ENCODE peak calls at places on chromosome 1, in nine cellular contexts. X is ascending aorta, I is adipocyte, W is A549, P is ovary, F is thoracic aorta, K is pancreas, B is aorta, H is NT2/D1. R is an unnamed sample.

GRCh38 chr1:28157901-28158300 is 18.6 kb downstream of the PTAFR start:
- DNase-seq in X (no peak), I (no peak), W (no peak), P (no peak), F (no peak), K (no peak), B (no peak), H (no peak), R (no peak)

GRCh38 chr1:14082331-14082730 is 382.3 kb downstream of the PRDM2 start:
- DNase-seq in X (no peak), I (no peak), W (no peak), P (no peak), F (no peak), K (no peak), B (no peak), H (no peak), R (no peak)

GRCh38 chr1:42155362-42155761 is 2.2 kb downstream of the GUCA2B start:
- DNase-seq in X (no peak), I (no peak), W (no peak), P (no peak), F (no peak), K (no peak), B (no peak), H (no peak), R (no peak)

GRCh38 chr1:42176902-42177519 is 12.5 kb upstream of the GUCA2A start:
- DNase-seq in X (no peak), I (peak; percentile 59), W (peak; percentile 56), P (no peak), F (no peak), K (no peak), B (no peak), H (peak; percentile 49), R (peak; percentile 63)

GRCh38 chr1:97999320-97999719 is 78.5 kb upstream of the DPYD start:
- DNase-seq in X (no peak), I (peak; percentile 67), W (peak; percentile 57), P (no peak), F (no peak), K (no peak), B (no peak), H (no peak), R (peak; percentile 23)

GRCh38 chr1:93143136-93143535 is 37.1 kb downstream of the TMED5 start:
- DNase-seq in X (no peak), I (no peak), W (no peak), P (no peak), F (no peak), K (no peak), B (no peak), H (no peak), R (peak; percentile 27)

GRCh38 chr1:53576381-53576801 is 117.2 kb downstream of the DMRTB1 start:
- DNase-seq in X (no peak), I (no peak), W (no peak), P (no peak), F (no peak), K (no peak), B (peak; percentile 15), H (no peak), R (no peak)

GRCh38 chr1:50974618-50974935 is 4.5 kb downstream of the CDKN2C start:
- DNase-seq in X (no peak), I (no peak), W (no peak), P (no peak), F (no peak), K (no peak), B (no peak), H (no peak), R (no peak)

GRCh38 chr1:15758537-15758936 is at the start of gene FBLIM1:
- DNase-seq in X (no peak), I (peak; percentile 65), W (no peak), P (peak; percentile 72), F (no peak), K (peak; percentile 63), B (no peak), H (no peak), R (no peak)

GRCh38 chr1:15755643-15756040 is 3.0 kb upstream of the FBLIM1 start:
- DNase-seq in X (no peak), I (no peak), W (no peak), P (no peak), F (no peak), K (no peak), B (no peak), H (no peak), R (no peak)

GRCh38 chr1:15756143-15757015 is 2.2 kb upstream of the FBLIM1 start:
- DNase-seq in X (peak; percentile 87), I (no peak), W (no peak), P (no peak), F (no peak), K (peak; percentile 61), B (peak; percentile 75), H (no peak), R (no peak)

GRCh38 chr1:15757575-15758401 is 807 bp upstream of the FBLIM1 start:
- DNase-seq in X (no peak), I (peak; percentile 77), W (no peak), P (no peak), F (no peak), K (no peak), B (no peak), H (no peak), R (peak; percentile 52)

GRCh38 chr1:15757016-15757543 is 1.5 kb upstream of the FBLIM1 start:
- DNase-seq in X (no peak), I (no peak), W (no peak), P (no peak), F (no peak), K (no peak), B (no peak), H (no peak), R (no peak)
- H3K4me1 ChIP-seq in X (peaks cover 24% of the 10 kb centered on the region), I (peaks cover 40% of the 10 kb centered on the region), W (peaks cover 46% of the 10 kb centered on the region), P (peaks cover 12% of the 10 kb centered on the region), F (peaks cover 61% of the 10 kb centered on the region), K (no peaks in the 10 kb centered on the region), B (no peaks in the 10 kb centered on the region), H (peaks cover 22% of the 10 kb centered on the region), R (peaks cover 16% of the 10 kb centered on the region)

DNA sequence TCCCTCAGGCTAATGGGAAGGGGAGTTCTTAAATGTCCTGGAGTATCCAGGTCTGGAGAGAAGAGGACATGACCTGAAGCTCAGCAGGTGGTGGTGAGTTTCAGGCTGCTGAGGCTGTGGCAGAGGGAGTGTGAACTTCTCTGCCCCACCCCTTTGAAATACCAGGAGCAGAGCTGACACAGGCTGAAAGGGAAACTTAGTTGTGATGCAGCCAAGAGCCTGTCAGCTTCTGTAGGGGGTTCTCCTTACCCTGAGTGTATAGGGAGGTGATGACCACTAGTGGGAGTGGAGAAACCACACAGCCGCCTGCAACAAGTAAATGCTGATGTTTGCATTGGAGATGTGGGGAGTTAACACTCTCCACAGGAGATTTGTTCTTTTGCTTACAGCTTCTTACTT is 152.3 kb downstream of the FCRL5 start:
- DNase-seq in X (no peak), I (no peak), W (peak; percentile 20), P (no peak), F (no peak), K (no peak), B (no peak), H (peak; percentile 16), R (no peak)
- H3K4me1 ChIP-seq in X (no peaks in the 10 kb centered on the region), I (peaks cover 14% of the 10 kb centered on the region), W (no peaks in the 10 kb centered on the region), P (no peaks in the 10 kb centered on the region), F (no peaks in the 10 kb centered on the region), K (no peaks in the 10 kb centered on the region), B (no peaks in the 10 kb centered on the region), H (peaks cover 6% of the 10 kb centered on the region), R (no peaks in the 10 kb centered on the region)

GRCh38 chr1:85573348-85573747 is 7.2 kb upstream of the CCN1 start:
- DNase-seq in X (no peak), I (no peak), W (peak; percentile 43), P (no peak), F (no peak), K (no peak), B (no peak), H (no peak), R (peak; percentile 51)

GRCh38 chr1:85577421-85578320 is 2.9 kb upstream of the CCN1 start:
- DNase-seq in X (peak; percentile 72), I (peak; percentile 89), W (peak; percentile 61), P (peak; percentile 41), F (no peak), K (no peak), B (peak; percentile 63), H (no peak), R (no peak)

GRCh38 chr1:85576256-85576641 is 4.3 kb upstream of the CCN1 start:
- DNase-seq in X (no peak), I (peak; percentile 89), W (no peak), P (no peak), F (no peak), K (no peak), B (no peak), H (no peak), R (no peak)

GRCh38 chr1:85576642-85577420 is 3.7 kb upstream of the CCN1 start:
- DNase-seq in X (peak; percentile 96), I (peak; percentile 97), W (peak; percentile 84), P (peak; percentile 88), F (peak; percentile 79), K (peak; percentile 88), B (peak; percentile 93), H (peak; percentile 77), R (peak; percentile 90)

DNA sequence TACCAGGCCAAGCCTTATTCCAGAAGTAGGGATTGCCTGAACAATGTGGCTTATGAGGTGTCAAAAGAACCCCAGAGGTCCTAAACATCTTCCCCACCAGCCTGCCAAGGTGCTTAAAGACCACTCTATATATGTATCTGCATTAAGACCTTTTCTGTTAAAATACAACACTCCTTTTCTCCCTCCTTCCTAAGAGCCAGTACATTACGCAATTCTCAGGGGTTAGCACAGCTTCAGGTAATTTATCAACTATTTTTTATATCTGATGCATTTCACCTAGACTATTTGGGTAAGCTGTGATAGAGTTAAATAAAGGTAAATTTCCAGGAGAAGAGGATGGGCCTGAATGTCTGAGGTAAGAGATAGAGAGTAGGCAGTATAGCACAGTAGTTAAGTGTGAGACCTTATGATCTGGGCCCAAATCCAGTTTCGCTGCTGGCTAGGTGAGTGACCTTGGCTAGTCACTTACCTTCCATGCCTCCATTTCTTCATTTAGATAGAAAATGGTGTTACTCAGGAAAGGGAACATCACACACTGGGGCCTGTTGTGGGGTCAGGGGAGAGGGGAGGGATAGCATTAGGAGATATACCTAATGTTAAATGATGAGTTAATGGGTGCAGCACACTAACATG is 5.1 kb upstream of the CCN1 start:
- DNase-seq in X (no peak), I (no peak), W (no peak), P (no peak), F (no peak), K (no peak), B (no peak), H (no peak), R (no peak)
- H3K4me1 ChIP-seq in X (peaks cover 37% of the 10 kb centered on the region), I (peaks cover 46% of the 10 kb centered on the region), W (peaks cover 51% of the 10 kb centered on the region), P (peaks cover 3% of the 10 kb centered on the region), F (peaks cover 52% of the 10 kb centered on the region), K (no peaks in the 10 kb centered on the region), B (no peaks in the 10 kb centered on the region), H (peaks cover 10% of the 10 kb centered on the region), R (peaks cover 23% of the 10 kb centered on the region)

GRCh38 chr1:6614953-6615785 is 1.6 kb downstream of the PHF13 start:
- DNase-seq in X (no peak), I (peak; percentile 60), W (no peak), P (peak; percentile 67), F (no peak), K (no peak), B (no peak), H (no peak), R (no peak)

GRCh38 chr1:6612641-6613360 is 730 bp upstream of the PHF13 start:
- DNase-seq in X (no peak), I (peak; percentile 87), W (peak; percentile 38), P (no peak), F (no peak), K (peak; percentile 63), B (peak; percentile 69), H (no peak), R (peak; percentile 31)

GRCh38 chr1:6614019-6614952 is 755 bp downstream of the PHF13 start:
- DNase-seq in X (no peak), I (peak; percentile 81), W (no peak), P (peak; percentile 85), F (no peak), K (peak; percentile 80), B (peak; percentile 76), H (no peak), R (peak; percentile 27)

GRCh38 chr1:6619045-6619444 is 5.5 kb downstream of the PHF13 start:
- DNase-seq in X (no peak), I (no peak), W (no peak), P (no peak), F (no peak), K (no peak), B (no peak), H (no peak), R (no peak)

GRCh38 chr1:6613361-6614018 is at the start of gene PHF13:
- DNase-seq in X (peak; percentile 100), I (peak; percentile 99), W (peak; percentile 98), P (peak; percentile 100), F (peak; percentile 96), K (peak; percentile 100), B (peak; percentile 100), H (peak; percentile 94), R (peak; percentile 98)
- H3K4me1 ChIP-seq in X (peaks cover 29% of the 10 kb centered on the region), I (peaks cover 10% of the 10 kb centered on the region), W (peaks cover 12% of the 10 kb centered on the region), P (peaks cover 6% of the 10 kb centered on the region), F (peaks cover 35% of the 10 kb centered on the region), K (peaks cover 6% of the 10 kb centered on the region), B (no peaks in the 10 kb centered on the region), H (no peaks in the 10 kb centered on the region), R (peaks cover 3% of the 10 kb centered on the region)

R was measured in fibroblast of lung.